ENCODE peak calls at places on chromosomes 12 and 14, in ten cellular contexts. R is activated T-cell treated with anti-CD3 and anti-CD28 coated beads for 48 hours; P is thoracic aorta; O is upper lobe of right lung; J is right lobe of liver; U is hypothalamus; X is HTR-8/SVneo; L is ovary; S is stimulated activated CD4-positive, alpha-beta T cell treated with anti-CD3 and anti-CD28 coated beads, Interleukin-15, amount 100 ng/mL, for 24 hours; E is Karpas-422. K is an unnamed sample.

GRCh38 chr12:12244341-12244740 is 22.5 kb downstream of the LRP6 start:
- DNase-seq in R (no peak), P (no peak), U (peak; percentile 22), L (no peak), E (no peak), S (no peak), J (no peak), X (no peak), O (no peak), K (no peak)

GRCh38 chr14:55701638-55702037 is 121.6 kb downstream of the KTN1 start:
- DNase-seq in E (peak; percentile 54), X (no peak), U (no peak), S (no peak), P (no peak), J (no peak), L (no peak), O (no peak), R (no peak), K (no peak)

GRCh38 chr14:20667957-20668356 is 16.4 kb upstream of the RNASE4 start:
- DNase-seq in L (no peak), X (no peak), J (no peak), E (no peak), R (no peak), S (no peak), U (no peak), O (no peak), P (no peak), K (no peak)

GRCh38 chr14:23600322-23600707 is 21.7 kb upstream of the JPH4 start:
- DNase-seq in P (no peak), O (no peak), J (no peak), L (no peak), E (no peak), R (no peak), S (no peak), X (no peak), U (no peak), K (no peak)

GRCh38 chr14:100528962-100529560 is 58.2 kb downstream of the BEGAIN start:
- DNase-seq in X (no peak), O (peak; percentile 59), E (no peak), U (no peak), S (no peak), J (no peak), R (no peak), P (no peak), L (no peak), K (peak; percentile 71)

GRCh38 chr14:102363182-102363952 is 626 bp downstream of the TECPR2 start:
- DNase-seq in X (peak; percentile 53), R (peak; percentile 21), L (no peak), S (peak; percentile 60), P (peak; percentile 32), E (no peak), J (no peak), O (no peak), U (no peak), K (peak; percentile 89)

GRCh38 chr14:51639668-51640316 is 11.9 kb upstream of the FRMD6 start:
- DNase-seq in R (no peak), X (no peak), P (no peak), U (no peak), L (no peak), E (no peak), O (no peak), S (no peak), J (no peak), K (no peak)

GRCh38 chr14:38500125-38500524 is 244.2 kb upstream of the CLEC14A start:
- DNase-seq in S (no peak), U (no peak), E (no peak), O (no peak), J (no peak), P (no peak), R (no peak), X (no peak), L (no peak), K (no peak)

GRCh38 chr12:131642771-131643170 is 68.1 kb upstream of the SFSWAP start:
- DNase-seq in O (no peak), L (no peak), U (no peak), S (no peak), R (no peak), E (no peak), X (no peak), J (no peak), P (no peak), K (no peak)